ENCODE peak calls at places on chromosomes 1 and 21, in seven cellular contexts. A is ecto neural progenitor cell; P is stimulated activated CD4-positive, alpha-beta T cell treated with anti-CD3 and anti-CD28 coated beads, Interleukin-4, amount 100 ng/mL, for 48 hours; X is globus pallidus; Z is stimulated activated CD8-positive, alpha-beta memory T cell treated with anti-CD3 and anti-CD28 coated beads, Interleukin-4, amount 100 ng/mL, for 24 hours; Y is dorsolateral prefrontal cortex; N is DMS79. M is an unnamed sample.

GRCh38 chr1:153957744-153958110 is 685 bp downstream of the CRTC2 start:
- DNase-seq in A (no peak), P (peak), X (no peak), Z (no peak), Y (no peak), N (no peak), M (no peak)

GRCh38 chr1:201737350-201738060 is 91.5 kb upstream of the IPO9 start:
- DNase-seq in A (peak), P (no peak), X (peak), Z (no peak), Y (peak), N (no peak), M (no peak)

GRCh38 chr1:166166400-166166699 is 451 bp downstream of the FAM78B start:
- DNase-seq in A (no peak), P (no peak), X (no peak), Z (no peak), Y (no peak), N (no peak), M (no peak)

GRCh38 chr1:67647814-67648358 is 37.1 kb upstream of the GADD45A start:
- DNase-seq in A (no peak), P (no peak), X (no peak), Z (no peak), Y (no peak), N (no peak), M (no peak)

GRCh38 chr1:199243423-199244061 is 604.7 kb downstream of the PTPRC start:
- DNase-seq in A (peak), P (peak), X (peak), Z (peak), Y (peak), N (no peak), M (no peak)

GRCh38 chr1:209831615-209832014 is 3.8 kb downstream of the UTP25 start:
- DNase-seq in A (no peak), P (no peak), X (no peak), Z (no peak), Y (no peak), N (no peak), M (no peak)

GRCh38 chr1:94592566-94592920 is 51.0 kb upstream of the F3 start:
- DNase-seq in A (no peak), P (no peak), X (peak), Z (no peak), Y (no peak), N (no peak), M (no peak)

GRCh38 chr1:209743145-209743482 is 12.7 kb upstream of the TRAF3IP3 start:
- DNase-seq in A (no peak), P (no peak), X (peak), Z (no peak), Y (peak), N (no peak), M (no peak)

GRCh38 chr1:64875101-64875500 is 91.2 kb downstream of the JAK1 start:
- DNase-seq in A (no peak), P (no peak), X (no peak), Z (no peak), Y (no peak), N (no peak), M (no peak)

GRCh38 chr21:28771790-28772501 is 220.7 kb downstream of the LTN1 start:
- DNase-seq in A (no peak), P (no peak), X (no peak), Z (no peak), Y (no peak), N (no peak), M (no peak)

GRCh38 chr1:43143441-43143888 is 28.6 kb downstream of the EBNA1BP2 start:
- DNase-seq in A (peak), P (no peak), X (no peak), Z (no peak), Y (no peak), N (no peak), M (no peak)

GRCh38 chr1:241311056-241311746 is 45.8 kb downstream of the RGS7 start:
- DNase-seq in A (no peak), P (no peak), X (no peak), Z (no peak), Y (no peak), N (no peak), M (no peak)

GRCh38 chr1:41280189-41281032 is 38.3 kb upstream of the SCMH1 start:
- DNase-seq in A (no peak), P (no peak), X (no peak), Z (no peak), Y (no peak), N (peak), M (no peak)

GRCh38 chr1:22076346-22076745 is 23.8 kb downstream of the CDC42 start:
- DNase-seq in A (no peak), P (no peak), X (no peak), Z (no peak), Y (no peak), N (no peak), M (no peak)

GRCh38 chr1:2604854-2605753 is 18.5 kb downstream of the PRXL2B start:
- DNase-seq in A (peak), P (no peak), X (no peak), Z (no peak), Y (peak), N (no peak), M (no peak)

GRCh38 chr1:111571987-111572386 is 47.6 kb upstream of the RAP1A start:
- DNase-seq in A (no peak), P (no peak), X (no peak), Z (no peak), Y (no peak), N (no peak), M (no peak)

GRCh38 chr1:96559181-96559580 is 162.4 kb upstream of the PTBP2 start:
- DNase-seq in A (no peak), P (no peak), X (no peak), Z (no peak), Y (no peak), N (no peak), M (no peak)

GRCh38 chr1:97632075-97632474 is 288.8 kb downstream of the DPYD start:
- DNase-seq in A (no peak), P (no peak), X (no peak), Z (no peak), Y (no peak), N (no peak), M (no peak)

GRCh38 chr1:35971601-35972000 is 40.7 kb downstream of the AGO3 start:
- DNase-seq in A (no peak), P (no peak), X (no peak), Z (no peak), Y (no peak), N (no peak), M (no peak)

GRCh38 chr1:36119451-36119850 is 5.6 kb downstream of the COL8A2 start:
- DNase-seq in A (no peak), P (no peak), X (no peak), Z (no peak), Y (no peak), N (no peak), M (no peak)

GRCh38 chr1:24946861-24947658 is 17.0 kb upstream of the RUNX3 start:
- DNase-seq in A (no peak), P (no peak), X (no peak), Z (no peak), Y (no peak), N (no peak), M (no peak)

GRCh38 chr1:59043796-59044195 is 253.1 kb upstream of the FGGY start:
- DNase-seq in A (no peak), P (no peak), X (no peak), Z (no peak), Y (no peak), N (no peak), M (no peak)

GRCh38 chr21:25555492-25555891 is 51.8 kb downstream of the MRPL39 start:
- DNase-seq in A (no peak), P (no peak), X (no peak), Z (no peak), Y (no peak), N (no peak), M (no peak)

GRCh38 chr21:34126269-34126668 is 52.9 kb downstream of the MRPS6 start:
- DNase-seq in A (no peak), P (no peak), X (no peak), Z (no peak), Y (peak), N (peak), M (no peak)

GRCh38 chr1:29959356-29959755 is 723.0 kb downstream of the PTPRU start:
- DNase-seq in A (peak), P (no peak), X (no peak), Z (no peak), Y (no peak), N (no peak), M (no peak)

GRCh38 chr1:100539836-100540536 is 2.0 kb downstream of the GPR88 start:
- DNase-seq in A (peak), P (no peak), X (no peak), Z (no peak), Y (no peak), N (no peak), M (no peak)

GRCh38 chr1:112818990-112819689 is 104.0 kb upstream of the PPM1J start:
- DNase-seq in A (no peak), P (no peak), X (peak), Z (no peak), Y (no peak), N (no peak), M (peak)

GRCh38 chr1:202107321-202107761 is 15.4 kb upstream of the GPR37L1 start:
- DNase-seq in A (no peak), P (no peak), X (no peak), Z (no peak), Y (no peak), N (peak), M (no peak)

GRCh38 chr1:159937014-159937750 is 8.2 kb downstream of the IGSF9 start:
- DNase-seq in A (no peak), P (no peak), X (no peak), Z (no peak), Y (no peak), N (no peak), M (no peak)

GRCh38 chr1:108824051-108824450 is 32.8 kb downstream of the AKNAD1 start:
- DNase-seq in A (no peak), P (no peak), X (no peak), Z (no peak), Y (no peak), N (no peak), M (no peak)

GRCh38 chr1:8903908-8904650 is 25.6 kb upstream of the ENO1 start:
- DNase-seq in A (no peak), P (no peak), X (no peak), Z (no peak), Y (no peak), N (peak), M (no peak)

GRCh38 chr1:91555821-91556531 is 55.3 kb downstream of the CDC7 start:
- DNase-seq in A (no peak), P (peak), X (no peak), Z (peak), Y (no peak), N (no peak), M (no peak)

GRCh38 chr1:53642607-53643006 is 96.4 kb downstream of the GLIS1 start:
- DNase-seq in A (no peak), P (no peak), X (no peak), Z (no peak), Y (no peak), N (no peak), M (no peak)

GRCh38 chr1:41411229-41411628 is 50.0 kb downstream of the FOXO6 start:
- DNase-seq in A (no peak), P (no peak), X (no peak), Z (no peak), Y (no peak), N (peak), M (no peak)

M was measured in CMK.